ENCODE peak calls at places on chromosome 1, in six cellular contexts. One of them, this sample, is unnamed.
A peak's percentile ranks its signal among the peaks of the same experiment; 100 is the strongest.

GRCh38 chr1:186899577-186899976 is 70.8 kb downstream of the PLA2G4A start:
- DNase-seq in uterus: no peak
- DNase-seq in cardiac muscle cell: no peak
- DNase-seq in HFFc6: no peak
- DNase-seq in hypothalamus: no peak
- DNase-seq in left ventricle myocardium superior: no peak
- DNase-seq in this sample: no peak

GRCh38 chr1:105793541-105794146 is 1262.8 kb upstream of the PRMT6 start:
- DNase-seq in uterus: no peak
- DNase-seq in cardiac muscle cell: peak; percentile 78
- DNase-seq in HFFc6: peak; percentile 17
- DNase-seq in hypothalamus: peak; percentile 19
- DNase-seq in left ventricle myocardium superior: no peak
- DNase-seq in this sample: peak; percentile 3

GRCh38 chr1:195664628-195665027 is 943.6 kb downstream of the KCNT2 start:
- DNase-seq in uterus: no peak
- DNase-seq in cardiac muscle cell: no peak
- DNase-seq in HFFc6: peak; percentile 21
- DNase-seq in hypothalamus: no peak
- DNase-seq in left ventricle myocardium superior: no peak
- DNase-seq in this sample: no peak

GRCh38 chr1:102550729-102551384 is 554.1 kb upstream of the OLFM3 start:
- DNase-seq in uterus: no peak
- DNase-seq in cardiac muscle cell: peak; percentile 7
- DNase-seq in HFFc6: peak; percentile 49
- DNase-seq in hypothalamus: no peak
- DNase-seq in left ventricle myocardium superior: no peak
- DNase-seq in this sample: peak; percentile 73

GRCh38 chr1:6601049-6601864 is 1.4 kb downstream of the KLHL21 start:
- DNase-seq in uterus: peak; percentile 76
- DNase-seq in cardiac muscle cell: peak; percentile 82
- DNase-seq in HFFc6: peak; percentile 96
- DNase-seq in hypothalamus: peak; percentile 81
- DNase-seq in left ventricle myocardium superior: peak; percentile 70
- DNase-seq in this sample: no peak

GRCh38 chr1:64823691-64824476 is 79.0 kb downstream of the RAVER2 start:
- DNase-seq in uterus: peak; percentile 53
- DNase-seq in cardiac muscle cell: peak; percentile 80
- DNase-seq in HFFc6: peak; percentile 66
- DNase-seq in hypothalamus: peak; percentile 76
- DNase-seq in left ventricle myocardium superior: peak; percentile 60
- DNase-seq in this sample: peak; percentile 35

GRCh38 chr1:241957692-241958494 is at the start of gene BECN2:
- DNase-seq in uterus: no peak
- DNase-seq in cardiac muscle cell: no peak
- DNase-seq in HFFc6: no peak
- DNase-seq in hypothalamus: no peak
- DNase-seq in left ventricle myocardium superior: no peak
- DNase-seq in this sample: no peak

GRCh38 chr1:155910621-155911121 is 478 bp downstream of the RIT1 start:
- DNase-seq in uterus: no peak
- DNase-seq in cardiac muscle cell: peak; percentile 26
- DNase-seq in HFFc6: peak; percentile 35
- DNase-seq in hypothalamus: peak; percentile 70
- DNase-seq in left ventricle myocardium superior: no peak
- DNase-seq in this sample: no peak

GRCh38 chr1:25700626-25701025 is 84.0 kb downstream of the MAN1C1 start:
- DNase-seq in uterus: peak; percentile 35
- DNase-seq in cardiac muscle cell: peak; percentile 41
- DNase-seq in HFFc6: no peak
- DNase-seq in hypothalamus: peak; percentile 15
- DNase-seq in left ventricle myocardium superior: peak; percentile 52
- DNase-seq in this sample: no peak

GRCh38 chr1:16073490-16074104 is at the start of gene FAM131C:
- DNase-seq in uterus: no peak
- DNase-seq in cardiac muscle cell: peak; percentile 71
- DNase-seq in HFFc6: no peak
- DNase-seq in hypothalamus: no peak
- DNase-seq in left ventricle myocardium superior: peak; percentile 57
- DNase-seq in this sample: no peak

GRCh38 chr1:201299968-201300367 is 16.7 kb downstream of the PKP1 start:
- DNase-seq in uterus: no peak
- DNase-seq in cardiac muscle cell: no peak
- DNase-seq in HFFc6: no peak
- DNase-seq in hypothalamus: no peak
- DNase-seq in left ventricle myocardium superior: peak; percentile 64
- DNase-seq in this sample: no peak

GRCh38 chr1:21439721-21440629 is at the start of gene NBPF3:
- DNase-seq in uterus: peak; percentile 85
- DNase-seq in cardiac muscle cell: peak; percentile 94
- DNase-seq in HFFc6: peak; percentile 76
- DNase-seq in hypothalamus: peak; percentile 91
- DNase-seq in left ventricle myocardium superior: peak; percentile 94
- DNase-seq in this sample: peak; percentile 64

GRCh38 chr1:155977607-155978324 is 581 bp downstream of the ARHGEF2 start:
- DNase-seq in uterus: peak; percentile 64
- DNase-seq in cardiac muscle cell: peak; percentile 55
- DNase-seq in HFFc6: no peak
- DNase-seq in hypothalamus: peak; percentile 75
- DNase-seq in left ventricle myocardium superior: peak; percentile 69
- DNase-seq in this sample: no peak

GRCh38 chr1:180489976-180490375 is 12.4 kb downstream of the ACBD6 start:
- DNase-seq in uterus: no peak
- DNase-seq in cardiac muscle cell: no peak
- DNase-seq in HFFc6: no peak
- DNase-seq in hypothalamus: no peak
- DNase-seq in left ventricle myocardium superior: no peak
- DNase-seq in this sample: no peak

GRCh38 chr1:162381941-162382750 is 618 bp downstream of the C1orf226 start:
- DNase-seq in uterus: no peak
- DNase-seq in cardiac muscle cell: no peak
- DNase-seq in HFFc6: no peak
- DNase-seq in hypothalamus: no peak
- DNase-seq in left ventricle myocardium superior: no peak
- DNase-seq in this sample: no peak

GRCh38 chr1:53378061-53378460 is 50.2 kb upstream of the LRP8 start:
- DNase-seq in uterus: peak; percentile 1
- DNase-seq in cardiac muscle cell: no peak
- DNase-seq in HFFc6: no peak
- DNase-seq in hypothalamus: no peak
- DNase-seq in left ventricle myocardium superior: no peak
- DNase-seq in this sample: no peak

GRCh38 chr1:165875171-165875570 is 47.8 kb downstream of the UCK2 start:
- DNase-seq in uterus: no peak
- DNase-seq in cardiac muscle cell: no peak
- DNase-seq in HFFc6: no peak
- DNase-seq in hypothalamus: no peak
- DNase-seq in left ventricle myocardium superior: no peak
- DNase-seq in this sample: no peak

GRCh38 chr1:19179597-19180271 is 30.3 kb downstream of the UBR4 start:
- DNase-seq in uterus: no peak
- DNase-seq in cardiac muscle cell: peak; percentile 49
- DNase-seq in HFFc6: peak; percentile 38
- DNase-seq in hypothalamus: no peak
- DNase-seq in left ventricle myocardium superior: no peak
- DNase-seq in this sample: no peak

GRCh38 chr1:202165267-202165941 is 5.0 kb upstream of the PTPN7 start:
- DNase-seq in uterus: no peak
- DNase-seq in cardiac muscle cell: no peak
- DNase-seq in HFFc6: no peak
- DNase-seq in hypothalamus: no peak
- DNase-seq in left ventricle myocardium superior: no peak
- DNase-seq in this sample: no peak

GRCh38 chr1:11981378-11982009 is 1.2 kb downstream of the MFN2 start:
- DNase-seq in uterus: no peak
- DNase-seq in cardiac muscle cell: no peak
- DNase-seq in HFFc6: peak; percentile 9
- DNase-seq in hypothalamus: no peak
- DNase-seq in left ventricle myocardium superior: no peak
- DNase-seq in this sample: no peak